ENCODE peak calls at places on chromosome 21, in five cellular contexts. D is breast epithelium, S is MM.1S, J is H1, K is adrenal gland. M is an unnamed sample. For H3K4me1 and H3K27me3, the result is how much of the 10 kb centered on the place peaks cover.

GRCh38 chr21:37266515-37267221 is 466 bp downstream of the VPS26C start:
- DNase-seq in J (no peak), D (peak), S (peak), K (peak), M (no peak)

GRCh38 chr21:45973475-45974072 is 8.0 kb upstream of the COL6A1 start:
- DNase-seq in K (peak), S (peak), J (no peak), D (peak), M (peak)

GRCh38 chr21:37546299-37546908 is 179.8 kb downstream of the DYRK1A start:
- DNase-seq in J (no peak), K (no peak), D (no peak), S (no peak), M (no peak)

GRCh38 chr21:46152939-46153258 is 2.5 kb downstream of the FTCD start:
- DNase-seq in K (no peak), D (peak), J (no peak), S (no peak), M (peak)

GRCh38 chr21:37369307-37369854 is 2.8 kb downstream of the DYRK1A start:
- DNase-seq in J (no peak), K (no peak), D (no peak), S (no peak), M (no peak)

GRCh38 chr21:41634858-41635257 is 126.9 kb upstream of the TMPRSS2 start:
- DNase-seq in S (no peak), D (no peak), J (no peak), K (no peak), M (no peak)

GRCh38 chr21:39057121-39057520 is 126.1 kb downstream of the PSMG1 start:
- DNase-seq in S (no peak), J (no peak), D (no peak), K (no peak), M (no peak)

GRCh38 chr21:15692711-15693110 is 37.1 kb upstream of the USP25 start:
- DNase-seq in J (no peak), K (no peak), S (no peak), D (no peak), M (no peak)

GRCh38 chr21:36065497-36066036 is 4.3 kb upstream of the CBR1 start:
- DNase-seq in K (no peak), D (no peak), S (no peak), J (no peak), M (no peak)

GRCh38 chr21:39966786-39967185 is 99.5 kb downstream of the PCP4 start:
- DNase-seq in S (no peak), J (no peak), K (no peak), D (no peak), M (no peak)

GRCh38 chr21:27572681-27573080 is 605.8 kb upstream of the ADAMTS5 start:
- DNase-seq in K (no peak), D (no peak), J (no peak), S (no peak), M (no peak)

GRCh38 chr21:46194374-46195334 is 10.4 kb upstream of the SPATC1L start:
- DNase-seq in J (no peak), S (no peak), D (peak), K (peak), M (no peak)

GRCh38 chr21:45340515-45340914 is 52.8 kb upstream of the POFUT2 start:
- DNase-seq in D (no peak), J (no peak), K (no peak), S (no peak), M (no peak)

GRCh38 chr21:45930231-45930760 is 51.3 kb upstream of the COL6A1 start:
- DNase-seq in J (no peak), S (no peak), D (no peak), K (no peak), M (peak)

GRCh38 chr21:46081862-46082637 is 15.9 kb upstream of the COL6A2 start:
- DNase-seq in J (no peak), K (no peak), D (peak), S (no peak), M (peak)

GRCh38 chr21:28952686-28953085 is 40.0 kb downstream of the LTN1 start:
- DNase-seq in D (no peak), S (no peak), J (no peak), K (no peak), M (no peak)

GRCh38 chr21:45385549-45386050 is 19.4 kb upstream of the COL18A1 start:
- DNase-seq in J (no peak), K (peak), D (no peak), S (no peak), M (peak)

GRCh38 chr21:28743723-28744122 is 249.0 kb downstream of the LTN1 start:
- DNase-seq in D (no peak), K (no peak), S (no peak), J (no peak), M (no peak)

GRCh38 chr21:36686955-36687354 is 12.0 kb upstream of the SIM2 start:
- DNase-seq in D (no peak), K (no peak), S (no peak), J (no peak), M (no peak)

GRCh38 chr21:38289697-38290096 is 32.9 kb downstream of the KCNJ15 start:
- DNase-seq in D (no peak), K (peak), S (no peak), J (no peak), M (peak)

GRCh38 chr21:26887241-26887640 is 42.0 kb upstream of the ADAMTS1 start:
- DNase-seq in S (no peak), K (no peak), J (no peak), D (no peak), M (no peak)

GRCh38 chr21:26072891-26073615 is 97.5 kb downstream of the APP start:
- DNase-seq in K (no peak), J (no peak), D (no peak), S (no peak), M (no peak)

GRCh38 chr21:41752231-41752681 is 14.6 kb downstream of the RIPK4 start:
- DNase-seq in D (no peak), J (no peak), K (no peak), S (no peak), M (no peak)

GRCh38 chr21:36347962-36348328 is 27.9 kb downstream of the MORC3 start:
- DNase-seq in S (no peak), J (no peak), D (no peak), K (no peak), M (no peak)

GRCh38 chr21:45004059-45004422 is 64.2 kb downstream of the SLX9 start:
- DNase-seq in D (no peak), J (no peak), S (no peak), K (no peak), M (no peak)

GRCh38 chr21:17454315-17455027 is 58.4 kb upstream of the CXADR start:
- DNase-seq in S (peak), K (peak), D (no peak), J (peak), M (no peak)

GRCh38 chr21:25240974-25241373 is 366.3 kb downstream of the MRPL39 start:
- DNase-seq in J (no peak), S (no peak), D (no peak), K (no peak), M (no peak)

GRCh38 chr21:30710499-30710898 is 8.1 kb downstream of the KRTAP21-3 start:
- DNase-seq in J (no peak), K (no peak), S (no peak), D (no peak), M (no peak)

GRCh38 chr21:38544681-38545080 is 46.4 kb upstream of the ERG start:
- DNase-seq in J (no peak), K (no peak), S (no peak), D (no peak), M (no peak)

GRCh38 chr21:25292396-25292795 is 314.9 kb downstream of the MRPL39 start:
- DNase-seq in K (no peak), S (no peak), J (no peak), D (no peak), M (no peak)

GRCh38 chr21:45927851-45928850 is 53.4 kb upstream of the COL6A1 start:
- DNase-seq in S (no peak), J (no peak), D (no peak), K (no peak), M (peak)

GRCh38 chr21:9735421-9735961 is 785.9 kb upstream of the TPTE start:
- DNase-seq in J (no peak), K (no peak), D (no peak), S (no peak), M (no peak)

GRCh38 chr21:46093668-46094400 is 4.1 kb upstream of the COL6A2 start:
- DNase-seq in K (no peak), J (no peak), D (no peak), S (no peak), M (no peak)

GRCh38 chr21:18908641-18909040 is 505.1 kb upstream of the TMPRSS15 start:
- DNase-seq in D (no peak), S (no peak), J (no peak), K (no peak), M (no peak)

GRCh38 chr21:18914570-18914969 is 511.0 kb upstream of the TMPRSS15 start:
- DNase-seq in K (no peak), D (no peak), S (no peak), J (no peak), M (no peak)

GRCh38 chr21:18917602-18918001 is 514.0 kb upstream of the TMPRSS15 start:
- DNase-seq in J (no peak), K (no peak), D (no peak), S (no peak), M (no peak)

GRCh38 chr21:18913914-18914313 is 510.3 kb upstream of the TMPRSS15 start:
- DNase-seq in D (no peak), K (no peak), J (no peak), S (no peak), M (peak)
- TF ChIP-seq CTCF in D (no peak), K (no peak), J (peak), S (no peak), M (no peak)

DNA sequence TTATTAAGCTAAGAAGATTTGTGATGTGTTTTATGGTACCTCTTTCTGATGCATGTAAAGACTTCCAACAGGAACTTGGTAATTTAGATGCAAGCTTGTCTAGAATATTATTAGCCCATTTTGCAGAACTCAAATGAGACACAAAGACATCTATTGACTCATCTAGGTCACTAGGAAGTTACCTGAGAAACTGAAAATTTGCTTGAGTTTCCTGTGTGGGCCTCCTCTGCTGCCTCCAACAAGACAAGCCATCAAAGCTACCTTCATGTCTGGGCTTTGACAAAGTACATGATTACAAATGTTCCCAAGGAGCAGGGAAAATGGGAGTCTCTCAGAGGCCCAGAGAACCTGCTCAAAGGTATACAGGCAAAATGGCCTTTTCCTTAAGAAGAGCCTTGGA is 5.6 kb downstream of the RUNX1 start:
- DNase-seq in K (no peak), J (no peak), S (peak), D (no peak), M (no peak)
- H3K4me1 ChIP-seq in K (under half), J (under half), S (under half), D (under half), M (under half)

DNA sequence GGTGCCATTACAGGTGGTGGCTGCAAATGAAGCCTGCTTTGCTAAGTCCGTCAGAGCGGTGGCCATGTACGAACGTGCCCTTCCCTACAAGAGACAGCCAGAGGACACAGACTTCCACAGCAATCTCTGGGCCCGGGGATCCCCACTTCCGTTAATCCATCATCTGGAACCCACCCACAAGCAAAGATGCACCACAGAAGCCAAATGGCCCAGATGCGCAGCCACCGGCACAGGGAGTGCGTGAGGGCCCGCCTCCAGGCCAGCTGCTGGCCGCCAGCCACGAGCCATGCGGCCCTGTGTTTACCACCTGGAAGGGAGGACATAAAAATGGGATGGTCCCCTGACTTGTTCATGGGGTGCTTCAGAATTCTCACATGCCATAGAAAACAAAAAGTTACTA is 22.1 kb downstream of the MRAP start:
- DNase-seq in K (no peak), D (no peak), J (no peak), S (no peak), M (no peak)
- H3K27me3 ChIP-seq in K (under half), D (under half), J (under half), S (under half), M (under half)

GRCh38 chr21:33299181-33299752 is 25.5 kb upstream of the IFNAR1 start:
- DNase-seq in S (peak), K (no peak), J (no peak), D (no peak), M (no peak)
- TF ChIP-seq CTCF in S (peak), K (peak), J (no peak), D (no peak), M (no peak)

DNA sequence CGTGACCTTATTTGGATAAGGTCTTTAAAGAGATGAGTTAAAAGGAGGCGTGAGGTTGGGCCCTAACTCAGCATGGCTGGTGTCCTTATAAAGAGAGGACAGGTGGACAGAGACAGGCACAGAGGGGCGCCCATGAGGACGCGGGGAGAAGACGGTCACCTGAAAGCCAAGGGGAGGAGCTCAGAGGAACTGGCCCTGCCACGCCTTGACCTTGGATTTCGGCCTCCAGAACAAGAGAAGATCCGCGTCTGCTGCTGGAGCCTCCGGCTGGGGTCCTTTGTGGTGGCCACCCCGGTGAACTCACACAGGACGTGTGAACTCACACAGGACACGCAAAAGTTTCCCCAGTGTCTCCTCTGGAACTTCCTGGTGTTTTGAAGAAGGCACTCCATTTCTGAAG is 122.7 kb downstream of the SIK1 start:
- DNase-seq in K (no peak), S (no peak), D (no peak), J (no peak), M (peak)
- H3K4me1 ChIP-seq in K (under half), S (under half), D (under half), J (under half), M (under half)

DNA sequence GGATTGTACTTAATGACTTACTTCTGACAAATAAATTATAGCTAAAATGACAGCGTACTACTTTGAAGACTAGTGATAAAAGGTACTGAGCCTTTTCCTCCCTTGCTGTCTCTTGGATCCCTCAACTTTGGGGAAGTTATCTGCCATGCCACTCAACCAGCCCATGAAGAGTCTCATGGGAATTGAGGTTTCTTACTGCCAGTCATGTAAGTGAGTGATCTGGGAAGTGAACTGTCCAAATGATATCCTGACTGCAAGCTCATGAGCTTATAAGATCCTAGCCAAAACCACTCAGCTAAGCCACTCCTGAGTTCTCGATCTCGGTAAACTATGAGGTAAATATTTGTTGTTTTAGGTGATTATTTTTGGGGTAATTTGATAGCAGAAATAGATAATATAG is 247.8 kb downstream of the NCAM2 start:
- DNase-seq in K (no peak), J (no peak), S (no peak), D (no peak), M (no peak)
- H3K27me3 ChIP-seq in K (under half), J (under half), S (under half), D (under half), M (under half)

M was measured in left lung.